ENCODE peak calls at places on chromosomes 3 and 15, in four cellular contexts. One of them, this sample, is unnamed.

GRCh38 chr3:157844770-157845522 is 261.3 kb downstream of the SHOX2 start:
- DNase-seq in sigmoid colon: no peak
- DNase-seq in iPS DF 19.7: no peak
- DNase-seq in IMR-90: no peak
- DNase-seq in this sample: no peak

GRCh38 chr15:72800819-72801481 is 17.4 kb upstream of the ADPGK start:
- DNase-seq in IMR-90: peak
- DNase-seq in sigmoid colon: no peak
- DNase-seq in iPS DF 19.7: no peak
- DNase-seq in this sample: no peak

GRCh38 chr3:141280086-141280485 is 48.5 kb downstream of the PXYLP1 start:
- DNase-seq in sigmoid colon: no peak
- DNase-seq in iPS DF 19.7: no peak
- DNase-seq in IMR-90: peak
- DNase-seq in this sample: no peak

GRCh38 chr3:72338942-72339749 is 509.1 kb downstream of the SHQ1 start:
- DNase-seq in IMR-90: peak
- DNase-seq in iPS DF 19.7: no peak
- DNase-seq in sigmoid colon: no peak
- DNase-seq in this sample: no peak

GRCh38 chr15:82663186-82663600 is 16.0 kb upstream of the CPEB1 start:
- DNase-seq in sigmoid colon: no peak
- DNase-seq in IMR-90: peak
- DNase-seq in iPS DF 19.7: no peak
- DNase-seq in this sample: peak

GRCh38 chr3:117252651-117253050 is 543.1 kb downstream of the TUSC7 start:
- DNase-seq in iPS DF 19.7: no peak
- DNase-seq in IMR-90: no peak
- DNase-seq in sigmoid colon: no peak
- DNase-seq in this sample: no peak

GRCh38 chr3:5305681-5305983 is 118.1 kb downstream of the EDEM1 start:
- DNase-seq in IMR-90: no peak
- DNase-seq in iPS DF 19.7: no peak
- DNase-seq in sigmoid colon: no peak
- DNase-seq in this sample: no peak

GRCh38 chr15:27082019-27082418 is 111.0 kb downstream of the GABRG3 start:
- DNase-seq in IMR-90: no peak
- DNase-seq in sigmoid colon: no peak
- DNase-seq in iPS DF 19.7: no peak
- DNase-seq in this sample: no peak

GRCh38 chr15:71083349-71083748 is 31.9 kb upstream of the THSD4 start:
- DNase-seq in iPS DF 19.7: no peak
- DNase-seq in sigmoid colon: no peak
- DNase-seq in IMR-90: peak
- DNase-seq in this sample: no peak

GRCh38 chr3:179321585-179322322 is 1.1 kb upstream of the ZNF639 start:
- DNase-seq in sigmoid colon: no peak
- DNase-seq in IMR-90: peak
- DNase-seq in iPS DF 19.7: no peak
- DNase-seq in this sample: peak

GRCh38 chr15:58212909-58213526 is 74.8 kb downstream of the AQP9 start:
- DNase-seq in iPS DF 19.7: no peak
- DNase-seq in sigmoid colon: no peak
- DNase-seq in IMR-90: peak
- DNase-seq in this sample: no peak

GRCh38 chr3:15601399-15602145 is at the start of the genes BTD and HACL1:
- DNase-seq in IMR-90: peak
- DNase-seq in iPS DF 19.7: peak
- DNase-seq in sigmoid colon: peak
- DNase-seq in this sample: peak

GRCh38 chr3:187739561-187740445 is 5.5 kb downstream of the BCL6 start:
- DNase-seq in IMR-90: peak
- DNase-seq in sigmoid colon: peak
- DNase-seq in iPS DF 19.7: no peak
- DNase-seq in this sample: no peak

GRCh38 chr3:73621388-73621787 is 3.4 kb downstream of the PDZRN3 start:
- DNase-seq in IMR-90: no peak
- DNase-seq in sigmoid colon: peak
- DNase-seq in iPS DF 19.7: no peak
- DNase-seq in this sample: no peak

GRCh38 chr3:99114565-99115291 is 213.2 kb upstream of the DCBLD2 start:
- DNase-seq in IMR-90: peak
- DNase-seq in iPS DF 19.7: peak
- DNase-seq in sigmoid colon: no peak
- DNase-seq in this sample: peak

GRCh38 chr15:90860450-90860849 is 7.9 kb upstream of the FURIN start:
- DNase-seq in IMR-90: no peak
- DNase-seq in sigmoid colon: no peak
- DNase-seq in iPS DF 19.7: no peak
- DNase-seq in this sample: no peak

GRCh38 chr15:43402255-43402654 is 31.4 kb downstream of the TUBGCP4 start:
- DNase-seq in sigmoid colon: no peak
- DNase-seq in iPS DF 19.7: no peak
- DNase-seq in IMR-90: no peak
- DNase-seq in this sample: no peak

GRCh38 chr3:157274644-157275137 is 114.7 kb upstream of the CCNL1 start:
- DNase-seq in iPS DF 19.7: peak
- DNase-seq in IMR-90: no peak
- DNase-seq in sigmoid colon: no peak
- DNase-seq in this sample: peak

GRCh38 chr3:150235799-150236198 is 172.3 kb upstream of the TSC22D2 start:
- DNase-seq in sigmoid colon: no peak
- DNase-seq in IMR-90: peak
- DNase-seq in iPS DF 19.7: no peak
- DNase-seq in this sample: no peak

GRCh38 chr3:2657971-2658370 is 452.2 kb downstream of the IL5RA start:
- DNase-seq in iPS DF 19.7: no peak
- DNase-seq in IMR-90: no peak
- DNase-seq in sigmoid colon: no peak
- DNase-seq in this sample: no peak

GRCh38 chr15:49223536-49224274 is 53.7 kb downstream of the GALK2 start:
- DNase-seq in IMR-90: no peak
- DNase-seq in iPS DF 19.7: no peak
- DNase-seq in sigmoid colon: no peak
- DNase-seq in this sample: no peak

GRCh38 chr3:127525373-127525772 is 65.2 kb downstream of the TPRA1 start:
- DNase-seq in sigmoid colon: no peak
- DNase-seq in iPS DF 19.7: no peak
- DNase-seq in IMR-90: peak
- DNase-seq in this sample: no peak

GRCh38 chr3:12329063-12329462 is 40.2 kb downstream of the PPARG start:
- DNase-seq in sigmoid colon: no peak
- DNase-seq in iPS DF 19.7: no peak
- DNase-seq in IMR-90: no peak
- DNase-seq in this sample: no peak

GRCh38 chr15:68620721-68621528 is 42.1 kb downstream of the CORO2B start:
- DNase-seq in IMR-90: peak
- DNase-seq in sigmoid colon: peak
- DNase-seq in iPS DF 19.7: no peak
- DNase-seq in this sample: no peak

GRCh38 chr3:141065841-141066592 is 14.9 kb downstream of the SPSB4 start:
- DNase-seq in IMR-90: no peak
- DNase-seq in iPS DF 19.7: no peak
- DNase-seq in sigmoid colon: peak
- DNase-seq in this sample: no peak

GRCh38 chr3:112376413-112376812 is 43.5 kb downstream of the CD200 start:
- DNase-seq in IMR-90: no peak
- DNase-seq in sigmoid colon: no peak
- DNase-seq in iPS DF 19.7: no peak
- DNase-seq in this sample: no peak

GRCh38 chr15:44069489-44069888 is 125.6 kb downstream of the FRMD5 start:
- DNase-seq in sigmoid colon: no peak
- DNase-seq in iPS DF 19.7: no peak
- DNase-seq in IMR-90: no peak
- DNase-seq in this sample: no peak